ENCODE peak calls at places on chromosomes 16 and 17, in six cellular contexts. L is hippocampal formation, R is C1 segment of cervical spinal cord, F is BJ, N is colonic mucosa, T is iris pigment epithelial cell. H is an unnamed sample.

GRCh38 chr17:39752241-39752831 is 14.6 kb downstream of the GRB7 start:
- DNase-seq in L (no peak), R (no peak), F (no peak), N (no peak), T (no peak), H (peak; percentile 17)

GRCh38 chr17:13490427-13490826 is 111.3 kb downstream of the HS3ST3A1 start:
- DNase-seq in L (no peak), R (no peak), F (no peak), N (no peak), T (no peak), H (no peak)

GRCh38 chr17:78227455-78227916 is 3.9 kb upstream of the TMEM235 start:
- DNase-seq in L (no peak), R (no peak), F (no peak), N (no peak), T (no peak), H (no peak)

GRCh38 chr17:2366747-2367494 is 29.6 kb downstream of the SGSM2 start:
- DNase-seq in L (peak; percentile 34), R (no peak), F (no peak), N (no peak), T (peak; percentile 23), H (no peak)

GRCh38 chr17:16044484-16044883 is 44.9 kb downstream of the TTC19 start:
- DNase-seq in L (no peak), R (no peak), F (no peak), N (no peak), T (no peak), H (no peak)

GRCh38 chr16:3045758-3046505 is 429 bp upstream of the MMP25 start:
- DNase-seq in L (no peak), R (no peak), F (no peak), N (no peak), T (no peak), H (no peak)

GRCh38 chr17:57678393-57678792 is 66.7 kb downstream of the CCDC182 start:
- DNase-seq in L (no peak), R (no peak), F (no peak), N (peak; percentile 5), T (no peak), H (peak; percentile 1)

GRCh38 chr16:70573451-70574121 is 50.0 kb downstream of the SF3B3 start:
- DNase-seq in L (no peak), R (no peak), F (peak; percentile 75), N (no peak), T (peak; percentile 87), H (no peak)

GRCh38 chr16:84487358-84487757 is 17.1 kb downstream of the MEAK7 start:
- DNase-seq in L (no peak), R (no peak), F (no peak), N (peak; percentile 13), T (no peak), H (peak; percentile 28)

GRCh38 chr17:60395508-60396065 is 3.7 kb upstream of the USP32 start:
- DNase-seq in L (no peak), R (no peak), F (no peak), N (no peak), T (no peak), H (no peak)

GRCh38 chr16:30927789-30928378 is 4.5 kb downstream of the FBXL19 start:
- DNase-seq in L (peak; percentile 56), R (peak; percentile 52), F (no peak), N (peak; percentile 46), T (peak; percentile 54), H (peak; percentile 80)

GRCh38 chr17:56808503-56808902 is 25.2 kb downstream of the C17orf67 start:
- DNase-seq in L (no peak), R (no peak), F (no peak), N (no peak), T (no peak), H (peak; percentile 36)

GRCh38 chr17:31835984-31836383 is 23.1 kb downstream of the COPRS start:
- DNase-seq in L (no peak), R (no peak), F (no peak), N (no peak), T (no peak), H (no peak)

GRCh38 chr17:15452746-15453145 is 14.7 kb downstream of the CDRT4 start:
- DNase-seq in L (no peak), R (no peak), F (no peak), N (no peak), T (peak; percentile 49), H (no peak)

GRCh38 chr17:79325707-79326106 is 251.1 kb downstream of the ENGASE start:
- DNase-seq in L (no peak), R (no peak), F (no peak), N (no peak), T (peak; percentile 6), H (no peak)

GRCh38 chr17:27244481-27245223 is 49.3 kb upstream of the WSB1 start:
- DNase-seq in L (peak; percentile 31), R (peak; percentile 58), F (peak; percentile 85), N (peak; percentile 46), T (peak; percentile 98), H (no peak)

GRCh38 chr16:2894231-2894630 is 11.2 kb downstream of the FLYWCH2 start:
- DNase-seq in L (no peak), R (no peak), F (no peak), N (no peak), T (no peak), H (no peak)

GRCh38 chr17:32461853-32462617 is 17.7 kb downstream of the PSMD11 start:
- DNase-seq in L (peak; percentile 24), R (peak; percentile 7), F (no peak), N (peak; percentile 60), T (peak; percentile 72), H (no peak)

GRCh38 chr17:6654816-6655731 is 3.5 kb downstream of the C17orf100 start:
- DNase-seq in L (no peak), R (peak; percentile 9), F (no peak), N (peak; percentile 75), T (no peak), H (no peak)

GRCh38 chr16:66668777-66669444 is 27.6 kb downstream of the CMTM4 start:
- DNase-seq in L (no peak), R (no peak), F (peak; percentile 84), N (no peak), T (peak; percentile 81), H (no peak)

GRCh38 chr17:22265807-22266206 is 573.5 kb downstream of the KCNJ18 start:
- DNase-seq in L (no peak), R (no peak), F (no peak), N (no peak), T (no peak), H (no peak)

GRCh38 chr16:71726491-71727319 is 2.2 kb upstream of the PHLPP2 start:
- DNase-seq in L (no peak), R (no peak), F (no peak), N (no peak), T (no peak), H (no peak)

GRCh38 chr16:19717319-19717718 is 708 bp downstream of the KNOP1 start:
- DNase-seq in L (no peak), R (no peak), F (no peak), N (no peak), T (peak; percentile 34), H (no peak)

GRCh38 chr16:24539850-24540484 is 601 bp downstream of the RBBP6 start:
- DNase-seq in L (no peak), R (no peak), F (no peak), N (peak; percentile 55), T (peak; percentile 47), H (peak; percentile 62)

GRCh38 chr16:80148826-80149225 is 392.0 kb upstream of the DYNLRB2 start:
- DNase-seq in L (no peak), R (no peak), F (no peak), N (no peak), T (no peak), H (no peak)

GRCh38 chr17:33484559-33484958 is 191.5 kb upstream of the ASIC2 start:
- DNase-seq in L (no peak), R (no peak), F (no peak), N (no peak), T (no peak), H (no peak)

GRCh38 chr16:50671644-50672260 is 9.4 kb downstream of the SNX20 start:
- DNase-seq in L (no peak), R (no peak), F (no peak), N (peak; percentile 41), T (peak; percentile 23), H (no peak)

GRCh38 chr17:57723427-57724037 is 21.6 kb downstream of the CCDC182 start:
- DNase-seq in L (no peak), R (no peak), F (no peak), N (no peak), T (peak; percentile 4), H (no peak)

GRCh38 chr16:75319513-75320401 is 68.3 kb upstream of the BCAR1 start:
- DNase-seq in L (no peak), R (no peak), F (peak; percentile 81), N (no peak), T (peak; percentile 96), H (no peak)

GRCh38 chr16:81511371-81511770 is 66.8 kb downstream of the CMIP start:
- DNase-seq in L (no peak), R (no peak), F (peak; percentile 73), N (no peak), T (peak; percentile 91), H (no peak)

GRCh38 chr16:75987323-75987722 is 261.0 kb upstream of the CPHXL start:
- DNase-seq in L (no peak), R (no peak), F (no peak), N (no peak), T (no peak), H (no peak)

GRCh38 chr16:73213761-73214480 is 166.0 kb upstream of the ZFHX3 start:
- DNase-seq in L (no peak), R (no peak), F (no peak), N (no peak), T (no peak), H (no peak)

GRCh38 chr17:48259710-48260291 is 152.2 kb downstream of the SNX11 start:
- DNase-seq in L (no peak), R (no peak), F (no peak), N (peak; percentile 46), T (peak; percentile 49), H (no peak)

GRCh38 chr16:85759631-85760419 is 8.9 kb upstream of the C16orf74 start:
- DNase-seq in L (no peak), R (no peak), F (no peak), N (no peak), T (no peak), H (no peak)

GRCh38 chr17:80877095-80877828 is 114.4 kb upstream of the CHMP6 start:
- DNase-seq in L (no peak), R (no peak), F (no peak), N (no peak), T (no peak), H (peak; percentile 34)

GRCh38 chr17:82065638-82066303 is at the start of gene DUS1L:
- DNase-seq in L (peak; percentile 55), R (peak; percentile 77), F (no peak), N (peak; percentile 52), T (peak; percentile 46), H (peak; percentile 67)

GRCh38 chr17:7557825-7558543 is 566 bp upstream of the TNFSF13 start:
- DNase-seq in L (peak; percentile 65), R (peak; percentile 81), F (no peak), N (peak; percentile 94), T (peak; percentile 70), H (peak; percentile 95)